ENCODE peak calls at places on chromosomes 6 and 20, in four cellular contexts. D is CD8-positive, alpha-beta memory T cell; M is pancreas; K is GM23248. T is an unnamed sample. For H3K4me1, the result is how much of the 10 kb centered on the place peaks cover.

GRCh38 chr6:939047-939363 is 246.1 kb upstream of the EXOC2 start:
- DNase-seq in D (no peak), M (no peak), K (no peak), T (no peak)

GRCh38 chr6:72414648-72415047 is 207.2 kb upstream of the KCNQ5 start:
- DNase-seq in D (no peak), M (no peak), K (no peak), T (no peak)

GRCh38 chr20:63503524-63503923 is 4.6 kb upstream of the EEF1A2 start:
- DNase-seq in D (no peak), M (no peak), K (no peak), T (no peak)

GRCh38 chr20:20609522-20609921 is 102.9 kb downstream of the RALGAPA2 start:
- DNase-seq in D (no peak), M (no peak), K (no peak), T (no peak)

GRCh38 chr20:31570735-31571617 is 34.1 kb upstream of the ID1 start:
- DNase-seq in D (no peak), M (no peak), K (peak), T (no peak)

GRCh38 chr6:7851780-7852179 is 58.8 kb downstream of the TXNDC5 start:
- DNase-seq in D (no peak), M (no peak), K (no peak), T (no peak)

GRCh38 chr20:58624687-58625086 is 26.4 kb upstream of the STX16 start:
- DNase-seq in D (no peak), M (no peak), K (no peak), T (no peak)

GRCh38 chr6:37210313-37210898 is 40.5 kb downstream of the PIM1 start:
- DNase-seq in D (peak), M (no peak), K (peak), T (peak)

GRCh38 chr6:70198825-70199224 is 104.1 kb downstream of the COL9A1 start:
- DNase-seq in D (no peak), M (no peak), K (no peak), T (no peak)

GRCh38 chr20:50467618-50468373 is 42.4 kb upstream of the PTPN1 start:
- DNase-seq in D (no peak), M (no peak), K (peak), T (peak)

GRCh38 chr20:16806886-16807285 is 58.7 kb downstream of the OTOR start:
- DNase-seq in D (no peak), M (no peak), K (no peak), T (no peak)

GRCh38 chr6:13470240-13471140 is 16.9 kb downstream of the GFOD1 start:
- DNase-seq in D (no peak), M (no peak), K (no peak), T (no peak)

GRCh38 chr6:17985934-17986655 is 1.3 kb downstream of the KIF13A start:
- DNase-seq in D (no peak), M (no peak), K (no peak), T (no peak)

GRCh38 chr6:39520411-39520810 is 197.9 kb upstream of the KCNK16 start:
- DNase-seq in D (no peak), M (no peak), K (peak), T (no peak)

GRCh38 chr20:50366270-50367103 is 143.7 kb upstream of the PTPN1 start:
- DNase-seq in D (no peak), M (peak), K (no peak), T (no peak)

GRCh38 chr6:90574610-90575009 is 12.3 kb downstream of the MAP3K7 start:
- DNase-seq in D (no peak), M (no peak), K (peak), T (no peak)

GRCh38 chr6:121847806-121848522 is 412.5 kb downstream of the GJA1 start:
- DNase-seq in D (no peak), M (no peak), K (no peak), T (no peak)

GRCh38 chr20:53599910-53600632 is 6.4 kb upstream of the ZNF217 start:
- DNase-seq in D (no peak), M (no peak), K (no peak), T (no peak)

GRCh38 chr6:113875470-113875869 is 18.3 kb downstream of the MARCKS start:
- DNase-seq in D (no peak), M (no peak), K (peak), T (no peak)
- H3K27ac ChIP-seq in D (no peak), M (no peak), K (peak), T (no peak)

DNA sequence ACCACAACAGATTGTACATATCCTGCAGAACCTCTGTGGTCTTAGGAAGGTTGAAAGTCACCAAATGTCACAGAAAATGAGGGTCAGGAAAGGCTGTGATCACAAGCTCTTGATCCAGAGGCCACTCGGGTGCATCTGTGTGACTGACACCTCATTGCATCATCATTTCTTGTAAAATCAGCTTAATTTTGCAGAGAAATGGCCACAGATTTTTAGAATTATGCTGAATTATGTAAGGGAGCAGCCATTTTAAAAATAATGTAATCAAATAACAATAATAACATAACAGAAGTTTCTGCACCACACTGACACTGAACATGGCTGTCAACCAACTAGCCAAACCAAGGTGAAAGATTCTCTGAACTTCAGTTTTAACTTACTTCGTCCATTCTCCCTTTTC is 32.5 kb upstream of the PRND start:
- DNase-seq in D (no peak), M (no peak), K (peak), T (no peak)
- H3K4me1 ChIP-seq in D (under half), M (under half), K (under half), T (under half)

GRCh38 chr20:3765171-3765887 is 2.2 kb downstream of the ADISSP start:
- DNase-seq in D (no peak), M (no peak), K (no peak), T (no peak)

GRCh38 chr20:3764659-3765058 is 2.9 kb downstream of the ADISSP start:
- DNase-seq in D (no peak), M (no peak), K (no peak), T (no peak)

GRCh38 chr20:3766832-3767433 is 620 bp downstream of the ADISSP start:
- DNase-seq in D (no peak), M (no peak), K (peak), T (peak)

GRCh38 chr20:3767434-3768341 is at the start of gene ADISSP:
- DNase-seq in D (peak), M (peak), K (peak), T (peak)

DNA sequence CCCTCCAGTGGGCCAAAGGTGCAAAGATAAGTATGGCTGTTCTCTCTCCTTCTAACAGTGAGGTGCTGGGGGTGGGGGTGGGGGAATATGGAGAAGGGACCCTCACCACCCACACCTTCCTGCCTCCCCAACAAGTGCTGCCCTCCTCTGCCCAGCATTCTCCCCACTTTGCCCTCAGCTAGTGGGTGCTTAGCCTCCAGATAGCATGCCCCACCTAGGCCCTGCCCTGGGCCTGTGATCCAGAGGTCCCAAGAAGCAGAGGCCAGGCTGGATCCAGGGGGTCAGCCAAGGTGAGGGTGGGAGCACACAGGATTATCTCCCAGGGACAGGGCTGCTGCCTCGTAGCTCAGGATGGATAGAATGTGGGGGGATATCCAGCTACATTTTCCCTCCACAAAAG is 1.2 kb downstream of the ADISSP start:
- DNase-seq in D (no peak), M (no peak), K (no peak), T (no peak)
- H3K4me3 ChIP-seq in D (peak), M (no peak), K (peak), T (no peak)

DNA sequence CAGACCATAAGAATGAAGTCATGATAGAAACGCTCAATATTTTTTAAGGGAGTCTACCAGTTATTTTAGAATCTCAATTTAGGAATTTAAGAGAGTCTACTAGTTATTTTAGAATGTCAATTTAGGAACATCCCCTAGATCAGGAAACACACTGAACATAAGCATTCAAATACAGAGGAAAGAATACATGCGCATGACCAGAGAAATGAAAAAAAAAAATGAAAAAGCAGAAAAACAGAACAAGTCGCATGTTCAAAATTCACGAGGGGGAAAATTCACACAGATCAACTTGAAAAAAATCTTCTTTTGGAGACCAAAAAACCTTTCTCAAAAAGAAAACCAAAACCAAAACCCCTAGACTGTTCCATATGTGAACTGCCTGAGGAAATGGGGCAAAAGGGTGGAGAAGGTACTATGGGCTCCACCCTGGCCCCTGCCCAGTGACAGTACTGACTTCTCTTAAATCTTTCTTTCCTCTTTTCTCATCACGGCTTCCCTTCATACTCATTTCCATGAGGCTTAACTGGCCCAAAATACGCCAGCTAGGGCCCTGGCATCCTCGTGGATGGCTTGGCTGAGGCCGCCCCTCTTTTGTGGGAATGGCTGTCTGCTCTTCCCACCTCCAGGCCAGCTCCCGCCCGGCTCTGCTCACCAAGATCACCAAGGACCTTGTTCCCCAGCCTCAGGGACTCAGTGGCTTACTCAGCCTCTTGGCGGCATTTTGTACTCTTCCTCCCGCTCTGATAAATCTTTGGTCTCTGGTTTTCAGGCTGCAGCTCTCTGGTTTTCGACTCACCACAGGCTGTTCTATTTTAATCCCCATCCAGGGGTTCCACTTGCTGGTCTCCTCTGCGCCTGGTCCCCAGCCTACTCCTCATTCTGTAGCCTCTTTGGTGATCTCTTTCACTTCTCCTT is 11.2 kb downstream of the ZBTB2 start:
- DNase-seq in D (no peak), M (no peak), K (peak), T (no peak)
- H3K27ac ChIP-seq in D (peak), M (no peak), K (peak), T (peak)

DNA sequence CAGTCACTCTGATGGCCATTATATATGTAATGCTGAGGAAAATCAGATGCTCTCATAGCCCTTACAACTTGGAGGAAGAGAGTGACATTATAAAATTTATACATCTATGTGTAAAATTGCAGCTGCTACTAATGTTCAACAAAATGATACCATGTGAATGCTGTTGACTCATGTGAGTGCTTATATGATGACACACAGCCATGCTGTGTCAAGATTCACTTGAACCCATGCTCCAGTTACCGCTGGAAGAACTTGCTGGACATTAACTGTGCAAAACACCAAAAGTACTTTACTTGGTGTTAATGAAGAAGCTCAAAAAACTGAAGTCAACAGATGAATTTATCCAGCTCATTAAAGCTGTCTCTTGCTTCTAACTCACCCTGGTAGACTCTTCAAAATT is 318.9 kb upstream of the PLCB4 start:
- DNase-seq in D (no peak), M (no peak), K (peak), T (no peak)
- H3K4me1 ChIP-seq in D (under half), M (under half), K (under half), T (under half)

DNA sequence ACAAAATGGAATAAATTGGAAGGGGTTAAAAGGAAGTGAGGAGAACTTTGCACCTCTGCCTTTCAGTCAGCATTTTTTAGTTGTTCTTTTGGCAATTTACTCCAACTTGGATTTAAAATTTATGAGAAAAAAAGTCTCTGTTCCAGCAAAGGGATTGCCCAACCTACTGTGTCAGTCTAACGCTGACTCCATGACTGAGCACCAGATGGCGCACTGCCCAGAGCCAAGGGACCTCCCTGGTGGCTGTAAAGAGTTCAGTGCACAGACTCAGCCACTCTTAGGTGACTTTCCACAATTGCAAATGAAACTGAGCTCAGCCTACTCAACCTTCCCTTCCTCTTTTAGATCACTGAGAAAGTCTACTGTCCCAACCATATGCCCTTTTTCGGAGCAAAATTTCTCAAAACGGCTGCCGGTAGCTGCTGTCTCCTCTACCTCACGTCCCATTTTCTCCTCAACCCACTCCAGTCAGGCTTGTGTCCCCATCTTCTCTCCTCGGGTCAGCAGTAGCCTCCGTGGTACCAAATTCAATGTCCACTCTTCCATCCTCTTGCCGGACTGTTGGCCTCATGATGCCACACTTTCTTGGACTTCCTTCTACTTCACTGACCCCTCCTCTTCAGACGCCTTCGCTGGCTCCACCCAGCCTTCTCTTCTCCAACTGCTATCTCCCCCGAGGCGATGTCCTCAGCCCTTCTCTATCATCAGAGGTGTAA is 38.7 kb downstream of the GSTA2 start:
- DNase-seq in D (peak), M (peak), K (peak), T (peak)
- H3K4me3 ChIP-seq in D (no peak), M (no peak), K (no peak), T (no peak)

DNA sequence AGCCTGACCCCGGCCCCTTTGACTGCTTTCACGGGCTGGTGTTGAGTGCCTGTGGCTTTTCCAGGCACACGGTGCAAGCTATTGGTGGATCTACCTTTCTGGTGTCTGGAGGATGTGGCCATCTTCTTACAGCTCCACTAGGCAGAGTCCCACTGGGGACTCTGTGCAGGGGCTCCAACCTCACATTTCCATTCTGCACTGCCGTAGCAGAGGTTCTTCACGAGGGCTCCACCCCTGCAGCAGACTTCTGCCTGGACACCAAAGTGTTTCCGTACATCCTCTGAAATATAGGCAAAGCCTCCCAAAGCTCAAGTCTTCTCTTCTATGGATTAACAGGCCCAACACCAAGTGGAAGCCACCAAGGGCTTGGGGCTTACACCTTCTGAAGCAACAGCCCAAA is 691.5 kb upstream of the POU3F2 start:
- DNase-seq in D (no peak), M (no peak), K (no peak), T (no peak)
- H3K27ac ChIP-seq in D (no peak), M (no peak), K (no peak), T (no peak)

GRCh38 chr6:16136536-16137450 is 7.9 kb downstream of the MYLIP start:
- DNase-seq in D (no peak), M (no peak), K (peak), T (peak)

GRCh38 chr6:16135078-16135477 is 6.2 kb downstream of the MYLIP start:
- DNase-seq in D (no peak), M (no peak), K (no peak), T (no peak)

GRCh38 chr6:16139541-16139940 is 10.7 kb downstream of the MYLIP start:
- DNase-seq in D (no peak), M (no peak), K (no peak), T (no peak)

GRCh38 chr6:16136086-16136485 is 7.2 kb downstream of the MYLIP start:
- DNase-seq in D (peak), M (no peak), K (no peak), T (peak)

GRCh38 chr6:16137451-16137801 is 8.5 kb downstream of the MYLIP start:
- DNase-seq in D (no peak), M (no peak), K (no peak), T (no peak)
- H3K4me1 ChIP-seq in D (half or more), M (half or more), K (under half), T (half or more)

DNA sequence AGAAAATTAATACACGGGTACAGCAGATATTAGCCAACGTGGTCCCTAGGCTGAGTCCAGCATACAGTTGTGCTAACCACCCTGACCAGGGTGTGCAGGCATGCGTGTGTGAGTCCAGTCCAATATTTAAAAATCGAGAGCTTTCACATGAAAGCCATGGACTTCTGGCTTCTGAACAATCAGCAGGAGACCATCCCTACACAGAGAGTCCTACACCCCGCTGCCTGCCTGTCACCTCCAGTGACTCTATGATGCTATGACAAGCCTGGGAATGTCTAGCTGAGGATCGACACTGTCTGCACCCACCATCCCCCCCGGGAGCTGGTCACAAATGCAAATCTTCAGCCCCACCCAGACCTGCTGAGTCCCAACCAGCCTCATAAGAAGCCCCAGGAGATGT is 7.9 kb downstream of the ACSS1 start:
- DNase-seq in D (no peak), M (no peak), K (no peak), T (no peak)
- H3K4me3 ChIP-seq in D (no peak), M (no peak), K (no peak), T (no peak)

GRCh38 chr6:156776841-156777576 is at the start of gene ARID1B:
- DNase-seq in D (peak), M (peak), K (peak), T (peak)

GRCh38 chr6:156776470-156776840 is 723 bp upstream of the ARID1B start:
- DNase-seq in D (no peak), M (no peak), K (peak), T (no peak)

GRCh38 chr6:156774872-156775405 is 2.2 kb upstream of the ARID1B start:
- DNase-seq in D (no peak), M (no peak), K (peak), T (no peak)

GRCh38 chr6:156773935-156774871 is 3.0 kb upstream of the ARID1B start:
- DNase-seq in D (no peak), M (no peak), K (no peak), T (no peak)

DNA sequence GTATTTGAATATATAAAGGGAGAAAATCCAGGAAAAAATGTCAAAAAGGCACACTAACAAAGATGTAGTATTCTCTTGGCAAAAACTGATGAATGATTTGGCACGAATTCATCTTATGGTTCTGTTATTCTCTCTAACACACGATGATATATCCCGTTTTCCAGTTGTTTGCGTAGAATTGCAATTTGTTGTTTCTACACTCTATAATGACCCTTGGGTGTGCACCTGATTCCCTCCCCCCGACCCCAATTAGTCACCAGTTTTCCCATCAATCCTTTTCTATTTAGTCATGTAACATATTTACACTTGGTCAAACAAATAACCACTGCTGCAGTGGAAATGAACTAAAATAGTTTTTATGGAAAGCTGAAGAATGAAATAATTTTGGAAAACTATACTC is 1.5 kb upstream of the ARID1B start:
- DNase-seq in D (no peak), M (no peak), K (peak), T (no peak)
- H3K27ac ChIP-seq in D (no peak), M (no peak), K (peak), T (no peak)